ENCODE peak calls at places on chromosome 10, in nine cellular contexts. V is cardiac muscle cell, W is thyroid gland, I is fibroblast of lung, H is colonic mucosa, Z is heart right ventricle, M is Peyer's patch, S is sigmoid colon, R is hepatocyte. Q is an unnamed sample. For H3K4me1, the result is how much of the 10 kb centered on the place peaks cover.

GRCh38 chr10:101675115-101675514 is 19.9 kb downstream of the FBXW4 start:
- DNase-seq in V (no peak), W (no peak), I (no peak), H (no peak), Z (no peak), M (no peak), S (no peak), R (no peak), Q (no peak)

GRCh38 chr10:73858013-73858708 is 16.2 kb downstream of the CAMK2G start:
- DNase-seq in V (no peak), W (no peak), I (no peak), H (no peak), Z (no peak), M (no peak), S (peak), R (no peak), Q (no peak)

GRCh38 chr10:110034596-110034995 is 26.8 kb downstream of the ADD3 start:
- DNase-seq in V (no peak), W (no peak), I (no peak), H (no peak), Z (no peak), M (no peak), S (no peak), R (no peak), Q (no peak)

GRCh38 chr10:105542401-105542800 is 901.3 kb downstream of the SORCS3 start:
- DNase-seq in V (no peak), W (no peak), I (no peak), H (no peak), Z (no peak), M (no peak), S (no peak), R (no peak), Q (no peak)

GRCh38 chr10:58158806-58159205 is 108.9 kb downstream of the IPMK start:
- DNase-seq in V (no peak), W (no peak), I (peak), H (no peak), Z (no peak), M (no peak), S (no peak), R (no peak), Q (no peak)

GRCh38 chr10:98374176-98374969 is 40.6 kb downstream of the PYROXD2 start:
- DNase-seq in V (no peak), W (peak), I (peak), H (no peak), Z (no peak), M (no peak), S (no peak), R (no peak), Q (no peak)

GRCh38 chr10:85888004-85888403 is 478.6 kb downstream of the GRID1 start:
- DNase-seq in V (no peak), W (no peak), I (no peak), H (no peak), Z (no peak), M (no peak), S (no peak), R (no peak), Q (no peak)

GRCh38 chr10:104472505-104472904 is 118.9 kb downstream of the CFAP58 start:
- DNase-seq in V (no peak), W (no peak), I (no peak), H (no peak), Z (no peak), M (no peak), S (no peak), R (no peak), Q (no peak)

GRCh38 chr10:31819393-31819820 is 109.2 kb downstream of the ARHGAP12 start:
- DNase-seq in V (no peak), W (peak), I (no peak), H (no peak), Z (peak), M (no peak), S (no peak), R (no peak), Q (peak)

GRCh38 chr10:88831709-88832108 is 19.9 kb downstream of the ANKRD22 start:
- DNase-seq in V (no peak), W (no peak), I (no peak), H (no peak), Z (no peak), M (peak), S (no peak), R (no peak), Q (no peak)

GRCh38 chr10:30639946-30640786 is 10.6 kb upstream of the LYZL2 start:
- DNase-seq in V (peak), W (no peak), I (peak), H (no peak), Z (no peak), M (no peak), S (no peak), R (peak), Q (no peak)

GRCh38 chr10:34386911-34387310 is 428.2 kb downstream of the PARD3 start:
- DNase-seq in V (no peak), W (no peak), I (no peak), H (no peak), Z (no peak), M (no peak), S (no peak), R (no peak), Q (no peak)

GRCh38 chr10:6774406-6774805 is 194.3 kb upstream of the PRKCQ start:
- DNase-seq in V (no peak), W (no peak), I (no peak), H (no peak), Z (no peak), M (no peak), S (no peak), R (no peak), Q (no peak)

GRCh38 chr10:76298329-76298728 is 866.9 kb downstream of the LRMDA start:
- DNase-seq in V (no peak), W (no peak), I (no peak), H (no peak), Z (no peak), M (no peak), S (no peak), R (no peak), Q (no peak)

GRCh38 chr10:3748484-3748883 is 36.5 kb downstream of the KLF6 start:
- DNase-seq in V (no peak), W (no peak), I (no peak), H (no peak), Z (no peak), M (no peak), S (no peak), R (no peak), Q (no peak)

GRCh38 chr10:23171232-23171876 is 20.8 kb upstream of the PTF1A start:
- DNase-seq in V (peak), W (peak), I (peak), H (no peak), Z (no peak), M (no peak), S (no peak), R (peak), Q (no peak)

GRCh38 chr10:69160809-69161225 is 19.2 kb upstream of the SUPV3L1 start:
- DNase-seq in V (no peak), W (no peak), I (no peak), H (no peak), Z (no peak), M (no peak), S (no peak), R (no peak), Q (no peak)

GRCh38 chr10:103548581-103549348 is 55.3 kb downstream of the NEURL1 start:
- DNase-seq in V (no peak), W (no peak), I (no peak), H (peak), Z (no peak), M (no peak), S (no peak), R (peak), Q (peak)

GRCh38 chr10:114703377-114704125 is 45.5 kb upstream of the ABLIM1 start:
- DNase-seq in V (peak), W (peak), I (peak), H (no peak), Z (no peak), M (no peak), S (no peak), R (peak), Q (no peak)

GRCh38 chr10:22779331-22780019 is 65.1 kb upstream of the PIP4K2A start:
- DNase-seq in V (no peak), W (no peak), I (no peak), H (no peak), Z (no peak), M (no peak), S (no peak), R (no peak), Q (no peak)

GRCh38 chr10:64023926-64024465 is 502.8 kb downstream of the REEP3 start:
- DNase-seq in V (no peak), W (no peak), I (no peak), H (no peak), Z (no peak), M (no peak), S (no peak), R (no peak), Q (no peak)

GRCh38 chr10:6296456-6297214 is 93.9 kb downstream of the PFKFB3 start:
- DNase-seq in V (no peak), W (no peak), I (no peak), H (no peak), Z (no peak), M (no peak), S (no peak), R (no peak), Q (no peak)

GRCh38 chr10:124577651-124578050 is 116.0 kb downstream of the LHPP start:
- DNase-seq in V (no peak), W (no peak), I (no peak), H (no peak), Z (no peak), M (no peak), S (peak), R (no peak), Q (no peak)

GRCh38 chr10:103637855-103638561 is 144.5 kb downstream of the NEURL1 start:
- DNase-seq in V (no peak), W (peak), I (peak), H (no peak), Z (peak), M (no peak), S (peak), R (no peak), Q (peak)

GRCh38 chr10:124736491-124737136 is 7.6 kb downstream of the FAM53B start:
- DNase-seq in V (peak), W (peak), I (peak), H (peak), Z (peak), M (no peak), S (peak), R (peak), Q (peak)

GRCh38 chr10:71600856-71601255 is 118.7 kb downstream of the C10orf105 start:
- DNase-seq in V (no peak), W (no peak), I (peak), H (no peak), Z (no peak), M (no peak), S (no peak), R (no peak), Q (no peak)

GRCh38 chr10:123147635-123148413 is at the start of gene HMX2:
- DNase-seq in V (peak), W (no peak), I (no peak), H (no peak), Z (no peak), M (no peak), S (no peak), R (no peak), Q (no peak)

GRCh38 chr10:48527691-48528212 is 77.1 kb downstream of the ARHGAP22 start:
- DNase-seq in V (no peak), W (no peak), I (no peak), H (no peak), Z (no peak), M (no peak), S (no peak), R (no peak), Q (no peak)

GRCh38 chr10:13038346-13038745 is 36.8 kb upstream of the CCDC3 start:
- DNase-seq in V (no peak), W (no peak), I (no peak), H (no peak), Z (no peak), M (no peak), S (no peak), R (no peak), Q (no peak)

GRCh38 chr10:13039761-13040160 is 38.2 kb upstream of the CCDC3 start:
- DNase-seq in V (no peak), W (no peak), I (no peak), H (no peak), Z (no peak), M (no peak), S (no peak), R (no peak), Q (no peak)

GRCh38 chr10:13046861-13047528 is 45.5 kb upstream of the CCDC3 start:
- DNase-seq in V (no peak), W (no peak), I (no peak), H (no peak), Z (no peak), M (no peak), S (no peak), R (no peak), Q (no peak)

GRCh38 chr10:13047529-13048206 is 46.2 kb upstream of the CCDC3 start:
- DNase-seq in V (no peak), W (no peak), I (no peak), H (no peak), Z (no peak), M (no peak), S (no peak), R (no peak), Q (no peak)

GRCh38 chr10:13043520-13043919 is 42.0 kb upstream of the CCDC3 start:
- DNase-seq in V (no peak), W (no peak), I (no peak), H (no peak), Z (no peak), M (no peak), S (no peak), R (no peak), Q (no peak)
- H3K4me1 ChIP-seq in V (under half), W (under half), I (under half), H (under half), Z (under half), M (under half), S (under half), R (under half), Q (under half)

DNA sequence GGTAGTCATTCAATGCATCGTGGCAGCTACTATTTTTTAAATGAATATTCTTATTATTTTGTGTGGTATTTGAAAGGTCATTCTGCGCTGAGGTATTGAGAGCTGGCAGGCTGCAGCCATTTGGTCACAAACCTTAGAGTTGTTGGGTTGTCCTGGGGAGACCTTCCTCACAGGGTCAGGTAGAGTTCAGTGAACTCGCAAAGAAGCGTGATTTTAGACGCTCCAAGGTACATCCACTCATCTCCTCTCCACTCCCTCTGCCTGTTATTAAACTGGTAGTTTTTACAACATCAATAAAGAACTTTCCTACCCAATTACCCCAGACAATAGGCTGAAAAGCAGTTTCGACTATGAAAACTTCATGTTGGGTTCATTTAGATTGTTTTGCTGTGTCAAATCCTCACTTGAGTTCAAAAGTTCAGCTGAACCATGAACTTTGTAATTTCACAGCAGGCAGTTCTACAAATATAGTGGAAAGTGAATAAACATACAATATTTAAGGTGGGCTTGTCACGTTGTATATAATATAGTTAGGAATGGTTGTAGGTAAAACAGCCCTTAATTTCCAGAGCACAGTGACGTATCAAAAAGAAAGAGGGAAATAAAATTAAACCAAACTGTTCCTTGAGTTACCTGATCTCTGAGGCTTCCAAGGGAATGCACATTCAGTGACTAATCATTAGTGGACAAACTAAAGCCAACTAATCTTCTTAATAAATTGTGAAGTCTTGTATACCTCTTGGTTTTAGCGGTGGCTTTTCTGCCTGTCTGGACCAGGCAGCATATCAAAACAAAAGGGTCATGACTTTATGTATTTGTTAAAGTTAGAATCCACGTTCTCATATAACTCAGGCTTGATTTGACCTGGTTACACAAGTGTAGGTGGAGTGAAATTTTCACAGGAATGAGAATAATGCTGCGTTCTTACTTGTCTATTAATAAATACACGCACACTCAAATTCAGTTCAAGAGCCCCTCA is 100.5 kb downstream of the CYP26A1 start:
- DNase-seq in V (no peak), W (peak), I (no peak), H (no peak), Z (no peak), M (no peak), S (no peak), R (peak), Q (no peak)
- TF ChIP-seq CTCF in V (no peak), W (no peak), I (no peak), H (no peak), Z (no peak), M (no peak), S (no peak), R (no peak), Q (no peak)

DNA sequence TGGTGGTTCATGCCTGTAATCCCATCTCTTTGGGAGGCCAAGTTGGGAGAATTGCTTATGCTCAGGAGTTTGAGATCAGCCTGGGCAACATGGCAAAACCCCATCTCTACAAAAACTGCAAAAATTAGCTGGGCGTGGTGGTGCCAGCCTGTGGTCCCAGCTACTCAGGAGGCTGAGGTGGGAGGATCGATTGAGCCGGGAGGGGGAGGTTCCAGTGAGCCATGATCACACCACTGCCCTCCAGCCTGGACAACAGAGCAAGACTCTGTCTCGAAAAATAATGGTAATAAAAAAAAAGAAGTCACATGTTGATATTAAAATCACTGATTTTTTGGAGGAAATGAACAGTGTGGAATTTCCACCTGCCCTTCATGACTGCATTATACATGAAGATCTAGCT is 15.8 kb downstream of the PHYH start:
- DNase-seq in V (no peak), W (no peak), I (no peak), H (no peak), Z (no peak), M (no peak), S (no peak), R (no peak), Q (no peak)
- H3K4me1 ChIP-seq in V (under half), W (under half), I (under half), H (under half), Z (under half), M (under half), S (under half), R (under half), Q (under half)

DNA sequence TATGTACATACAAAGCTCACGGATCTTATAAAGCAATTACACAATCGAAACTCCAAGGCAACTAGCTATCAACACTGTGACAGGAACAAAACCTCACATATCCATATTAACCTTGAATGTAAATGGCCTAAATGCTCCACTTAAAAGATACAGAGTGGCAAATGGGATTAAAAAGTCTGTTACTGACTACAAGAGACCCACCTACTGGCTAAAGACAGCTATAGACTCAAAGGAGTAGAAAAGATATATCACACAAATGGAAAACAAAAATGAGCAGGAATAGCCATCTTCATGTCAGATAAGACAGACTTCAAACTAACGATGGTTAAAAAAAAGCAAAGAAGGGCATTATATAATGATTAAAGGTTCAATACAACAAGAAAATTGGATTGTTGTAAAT is 246.7 kb downstream of the ADRA2A start:
- DNase-seq in V (no peak), W (no peak), I (no peak), H (no peak), Z (no peak), M (no peak), S (no peak), R (no peak), Q (no peak)
- TF ChIP-seq CTCF in V (no peak), W (no peak), I (no peak), H (no peak), Z (no peak), M (peak), S (no peak), R (peak), Q (peak)

GRCh38 chr10:44993226-44993921 is 7.3 kb upstream of the ZNF22 start:
- DNase-seq in V (no peak), W (no peak), I (no peak), H (no peak), Z (peak), M (no peak), S (peak), R (no peak), Q (no peak)
- H3K4me1 ChIP-seq in V (under half), W (half or more), I (under half), H (under half), Z (half or more), M (under half), S (under half), R (under half), Q (under half)

DNA sequence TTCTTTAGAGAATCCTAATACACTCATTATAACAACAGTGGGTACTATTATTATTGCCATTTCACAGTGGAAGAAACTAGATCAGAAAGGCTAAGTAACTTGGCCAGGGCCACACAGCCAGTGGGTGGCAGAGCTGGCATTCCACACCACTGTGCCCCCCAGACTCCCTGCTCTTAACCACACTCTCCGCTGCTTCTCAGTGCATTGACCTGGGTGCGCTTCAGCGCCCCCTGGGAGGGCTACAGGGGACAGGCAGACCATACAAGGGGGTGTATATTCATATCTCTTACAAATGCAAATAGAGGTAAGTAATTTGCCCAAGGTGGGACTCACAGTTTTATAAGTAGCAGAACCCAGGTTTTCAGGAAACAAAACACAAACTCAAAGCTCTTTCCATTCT is 77.0 kb upstream of the NMT2 start:
- DNase-seq in V (peak), W (no peak), I (no peak), H (no peak), Z (no peak), M (no peak), S (no peak), R (no peak), Q (no peak)
- TF ChIP-seq CTCF in V (peak), W (no peak), I (peak), H (no peak), Z (no peak), M (no peak), S (no peak), R (peak), Q (no peak)

Q was measured in psoas muscle.